ENCODE peak calls at places on chromosomes 16 and 17, in four cellular contexts. Q is SK-N-SH, H is HTR-8/SVneo, U is T-helper 1 cell. P is an unnamed sample.

GRCh38 chr16:56980792-56981724 is 8.3 kb upstream of the NLRC5 start:
- DNase-seq in Q (no peak), U (no peak), H (no peak), P (peak)

GRCh38 chr16:17305694-17306093 is 165.1 kb downstream of the XYLT1 start:
- DNase-seq in H (no peak), U (no peak), Q (no peak), P (no peak)

GRCh38 chr16:72493681-72494415 is 321.9 kb upstream of the PMFBP1 start:
- DNase-seq in U (no peak), Q (no peak), H (peak), P (no peak)

GRCh38 chr17:56392274-56392673 is 201.2 kb upstream of the NOG start:
- DNase-seq in U (no peak), H (no peak), Q (no peak), P (no peak)

GRCh38 chr16:84396537-84397008 is 28.2 kb downstream of the ATP2C2 start:
- DNase-seq in U (no peak), Q (no peak), H (no peak), P (no peak)

GRCh38 chr17:58232707-58233156 is 5.7 kb upstream of the LPO start:
- DNase-seq in U (no peak), H (peak), Q (no peak), P (no peak)

GRCh38 chr17:74439691-74440567 is 8.0 kb downstream of the GPRC5C start:
- DNase-seq in U (no peak), Q (no peak), H (no peak), P (no peak)

GRCh38 chr17:14143678-14144077 is 74.4 kb downstream of the COX10 start:
- DNase-seq in H (no peak), U (no peak), Q (no peak), P (no peak)

GRCh38 chr16:65889533-65889966 is 476.9 kb upstream of the CDH5 start:
- DNase-seq in U (no peak), Q (no peak), H (no peak), P (no peak)

GRCh38 chr16:29811170-29811895 is 660 bp upstream of the PRRT2 start:
- DNase-seq in Q (peak), U (peak), H (peak), P (peak)

GRCh38 chr17:8664426-8665105 is 34.0 kb upstream of the MYH10 start:
- DNase-seq in H (no peak), Q (no peak), U (no peak), P (no peak)

GRCh38 chr16:56764835-56765234 is 34.9 kb downstream of the NUP93 start:
- DNase-seq in H (no peak), Q (no peak), U (no peak), P (no peak)

GRCh38 chr17:19558946-19559345 is 25.3 kb downstream of the SLC47A1 start:
- DNase-seq in Q (no peak), U (no peak), H (no peak), P (no peak)